ENCODE peak calls at places on chromosomes 6 and 20, in five cellular contexts. One of them, this sample, is unnamed.

GRCh38 chr6:133609404-133610270 is 279.3 kb upstream of the TCF21 start:
- DNase-seq in activated CD4-positive, alpha-beta T cell treated with anti-CD3 and anti-CD28 coated beads, Interleukin-2, amount 10 ng/mL, durations not matched to agents 7 days and 5 days: no peak
- DNase-seq in pons: no peak
- DNase-seq in astrocyte of the spinal cord: peak; percentile 99
- DNase-seq in GM20000: no peak
- DNase-seq in this sample: no peak

GRCh38 chr20:58911970-58912369 is 59.5 kb downstream of the GNAS start:
- DNase-seq in activated CD4-positive, alpha-beta T cell treated with anti-CD3 and anti-CD28 coated beads, Interleukin-2, amount 10 ng/mL, durations not matched to agents 7 days and 5 days: no peak
- DNase-seq in pons: no peak
- DNase-seq in astrocyte of the spinal cord: no peak
- DNase-seq in GM20000: no peak
- DNase-seq in this sample: no peak

GRCh38 chr20:18077157-18077556 is 19.4 kb upstream of the OVOL2 start:
- DNase-seq in activated CD4-positive, alpha-beta T cell treated with anti-CD3 and anti-CD28 coated beads, Interleukin-2, amount 10 ng/mL, durations not matched to agents 7 days and 5 days: no peak
- DNase-seq in pons: no peak
- DNase-seq in astrocyte of the spinal cord: no peak
- DNase-seq in GM20000: no peak
- DNase-seq in this sample: no peak

GRCh38 chr6:31877125-31877650 is 1.6 kb downstream of the SLC44A4 start:
- DNase-seq in activated CD4-positive, alpha-beta T cell treated with anti-CD3 and anti-CD28 coated beads, Interleukin-2, amount 10 ng/mL, durations not matched to agents 7 days and 5 days: no peak
- DNase-seq in pons: no peak
- DNase-seq in astrocyte of the spinal cord: no peak
- DNase-seq in GM20000: no peak
- DNase-seq in this sample: no peak

GRCh38 chr6:16781348-16782169 is 20.3 kb upstream of the ATXN1 start:
- DNase-seq in activated CD4-positive, alpha-beta T cell treated with anti-CD3 and anti-CD28 coated beads, Interleukin-2, amount 10 ng/mL, durations not matched to agents 7 days and 5 days: no peak
- DNase-seq in pons: no peak
- DNase-seq in astrocyte of the spinal cord: no peak
- DNase-seq in GM20000: no peak
- DNase-seq in this sample: peak; percentile 23

GRCh38 chr20:21618697-21619421 is 86.6 kb upstream of the PAX1 start:
- DNase-seq in activated CD4-positive, alpha-beta T cell treated with anti-CD3 and anti-CD28 coated beads, Interleukin-2, amount 10 ng/mL, durations not matched to agents 7 days and 5 days: no peak
- DNase-seq in pons: no peak
- DNase-seq in astrocyte of the spinal cord: no peak
- DNase-seq in GM20000: no peak
- DNase-seq in this sample: no peak

GRCh38 chr6:109165392-109165964 is 70.2 kb downstream of the CEP57L1 start:
- DNase-seq in activated CD4-positive, alpha-beta T cell treated with anti-CD3 and anti-CD28 coated beads, Interleukin-2, amount 10 ng/mL, durations not matched to agents 7 days and 5 days: no peak
- DNase-seq in pons: no peak
- DNase-seq in astrocyte of the spinal cord: peak; percentile 65
- DNase-seq in GM20000: no peak
- DNase-seq in this sample: no peak

GRCh38 chr6:7701212-7701834 is 24.6 kb upstream of the BMP6 start:
- DNase-seq in activated CD4-positive, alpha-beta T cell treated with anti-CD3 and anti-CD28 coated beads, Interleukin-2, amount 10 ng/mL, durations not matched to agents 7 days and 5 days: no peak
- DNase-seq in pons: no peak
- DNase-seq in astrocyte of the spinal cord: no peak
- DNase-seq in GM20000: no peak
- DNase-seq in this sample: no peak

GRCh38 chr6:88492824-88493223 is 326.7 kb upstream of the CNR1 start:
- DNase-seq in activated CD4-positive, alpha-beta T cell treated with anti-CD3 and anti-CD28 coated beads, Interleukin-2, amount 10 ng/mL, durations not matched to agents 7 days and 5 days: no peak
- DNase-seq in pons: no peak
- DNase-seq in astrocyte of the spinal cord: peak; percentile 61
- DNase-seq in GM20000: no peak
- DNase-seq in this sample: peak; percentile 13

GRCh38 chr20:43942661-43943285 is 28.1 kb downstream of the TOX2 start:
- DNase-seq in activated CD4-positive, alpha-beta T cell treated with anti-CD3 and anti-CD28 coated beads, Interleukin-2, amount 10 ng/mL, durations not matched to agents 7 days and 5 days: peak; percentile 54
- DNase-seq in pons: no peak
- DNase-seq in astrocyte of the spinal cord: peak; percentile 84
- DNase-seq in GM20000: peak; percentile 77
- DNase-seq in this sample: no peak

GRCh38 chr20:57560554-57561355 is at the start of gene PCK1:
- DNase-seq in activated CD4-positive, alpha-beta T cell treated with anti-CD3 and anti-CD28 coated beads, Interleukin-2, amount 10 ng/mL, durations not matched to agents 7 days and 5 days: no peak
- DNase-seq in pons: no peak
- DNase-seq in astrocyte of the spinal cord: no peak
- DNase-seq in GM20000: no peak
- DNase-seq in this sample: peak; percentile 46

GRCh38 chr6:149300563-149300962 is 16.9 kb upstream of the TAB2 start:
- DNase-seq in activated CD4-positive, alpha-beta T cell treated with anti-CD3 and anti-CD28 coated beads, Interleukin-2, amount 10 ng/mL, durations not matched to agents 7 days and 5 days: no peak
- DNase-seq in pons: no peak
- DNase-seq in astrocyte of the spinal cord: no peak
- DNase-seq in GM20000: no peak
- DNase-seq in this sample: no peak

GRCh38 chr6:160088069-160088773 is 33.4 kb upstream of the SLC22A1 start:
- DNase-seq in activated CD4-positive, alpha-beta T cell treated with anti-CD3 and anti-CD28 coated beads, Interleukin-2, amount 10 ng/mL, durations not matched to agents 7 days and 5 days: no peak
- DNase-seq in pons: peak; percentile 73
- DNase-seq in astrocyte of the spinal cord: peak; percentile 79
- DNase-seq in GM20000: no peak
- DNase-seq in this sample: peak; percentile 65

GRCh38 chr20:25275813-25276532 is 28.1 kb downstream of the PYGB start:
- DNase-seq in activated CD4-positive, alpha-beta T cell treated with anti-CD3 and anti-CD28 coated beads, Interleukin-2, amount 10 ng/mL, durations not matched to agents 7 days and 5 days: no peak
- DNase-seq in pons: no peak
- DNase-seq in astrocyte of the spinal cord: no peak
- DNase-seq in GM20000: no peak
- DNase-seq in this sample: peak; percentile 3

GRCh38 chr6:161586866-161587265 is 313.0 kb upstream of the AGPAT4 start:
- DNase-seq in activated CD4-positive, alpha-beta T cell treated with anti-CD3 and anti-CD28 coated beads, Interleukin-2, amount 10 ng/mL, durations not matched to agents 7 days and 5 days: no peak
- DNase-seq in pons: no peak
- DNase-seq in astrocyte of the spinal cord: no peak
- DNase-seq in GM20000: no peak
- DNase-seq in this sample: no peak

This sample was measured in BE2C.